ENCODE peak calls at places on chromosomes 12 and 14, in six cellular contexts. One of them, this sample, is unnamed.

GRCh38 chr12:25557830-25558436 is 4.8 kb upstream of the LMNTD1 start:
- DNase-seq in Daoy: peak; percentile 25
- DNase-seq in HCT116: peak; percentile 54
- DNase-seq in Calu3: peak; percentile 37
- DNase-seq in HT1080: peak; percentile 36
- DNase-seq in stimulated activated CD4-positive, alpha-beta T cell treated with anti-CD3 and anti-CD28 coated beads, Interleukin-15, amount 100 ng/mL, for 48 hours: peak; percentile 10
- DNase-seq in this sample: no peak

GRCh38 chr14:51310453-51311074 is 70.5 kb downstream of the TMX1 start:
- DNase-seq in stimulated activated CD4-positive, alpha-beta T cell treated with anti-CD3 and anti-CD28 coated beads, Interleukin-15, amount 100 ng/mL, for 48 hours: no peak
- DNase-seq in Calu3: no peak
- DNase-seq in Daoy: peak; percentile 49
- DNase-seq in HCT116: no peak
- DNase-seq in HT1080: peak; percentile 38
- DNase-seq in this sample: no peak

GRCh38 chr12:68367903-68368302 is 35.7 kb upstream of the MDM1 start:
- DNase-seq in HCT116: no peak
- DNase-seq in stimulated activated CD4-positive, alpha-beta T cell treated with anti-CD3 and anti-CD28 coated beads, Interleukin-15, amount 100 ng/mL, for 48 hours: no peak
- DNase-seq in Daoy: no peak
- DNase-seq in HT1080: peak; percentile 18
- DNase-seq in Calu3: no peak
- DNase-seq in this sample: no peak

GRCh38 chr14:68762944-68763831 is 29.7 kb downstream of the ZFP36L1 start:
- DNase-seq in Calu3: no peak
- DNase-seq in stimulated activated CD4-positive, alpha-beta T cell treated with anti-CD3 and anti-CD28 coated beads, Interleukin-15, amount 100 ng/mL, for 48 hours: no peak
- DNase-seq in HCT116: no peak
- DNase-seq in Daoy: peak; percentile 77
- DNase-seq in HT1080: no peak
- DNase-seq in this sample: no peak

GRCh38 chr14:68519788-68520187 is 273.1 kb downstream of the ZFP36L1 start:
- DNase-seq in stimulated activated CD4-positive, alpha-beta T cell treated with anti-CD3 and anti-CD28 coated beads, Interleukin-15, amount 100 ng/mL, for 48 hours: no peak
- DNase-seq in HT1080: no peak
- DNase-seq in Daoy: no peak
- DNase-seq in Calu3: no peak
- DNase-seq in HCT116: no peak
- DNase-seq in this sample: no peak

GRCh38 chr14:103014466-103015319 is 42.7 kb downstream of the CDC42BPB start:
- DNase-seq in stimulated activated CD4-positive, alpha-beta T cell treated with anti-CD3 and anti-CD28 coated beads, Interleukin-15, amount 100 ng/mL, for 48 hours: no peak
- DNase-seq in Calu3: no peak
- DNase-seq in HCT116: no peak
- DNase-seq in Daoy: peak; percentile 61
- DNase-seq in HT1080: peak; percentile 42
- DNase-seq in this sample: no peak

GRCh38 chr12:57299514-57300016 is 48.6 kb upstream of the STAC3 start:
- DNase-seq in HCT116: no peak
- DNase-seq in Calu3: no peak
- DNase-seq in Daoy: no peak
- DNase-seq in HT1080: no peak
- DNase-seq in stimulated activated CD4-positive, alpha-beta T cell treated with anti-CD3 and anti-CD28 coated beads, Interleukin-15, amount 100 ng/mL, for 48 hours: no peak
- DNase-seq in this sample: no peak

GRCh38 chr12:49867580-49868341 is 24.9 kb upstream of the BCDIN3D start:
- DNase-seq in Calu3: peak; percentile 30
- DNase-seq in stimulated activated CD4-positive, alpha-beta T cell treated with anti-CD3 and anti-CD28 coated beads, Interleukin-15, amount 100 ng/mL, for 48 hours: no peak
- DNase-seq in Daoy: no peak
- DNase-seq in HCT116: no peak
- DNase-seq in HT1080: no peak
- DNase-seq in this sample: no peak

GRCh38 chr14:74983343-74983742 is 19.4 kb upstream of the EIF2B2 start:
- DNase-seq in stimulated activated CD4-positive, alpha-beta T cell treated with anti-CD3 and anti-CD28 coated beads, Interleukin-15, amount 100 ng/mL, for 48 hours: no peak
- DNase-seq in Daoy: no peak
- DNase-seq in HT1080: no peak
- DNase-seq in HCT116: no peak
- DNase-seq in Calu3: no peak
- DNase-seq in this sample: no peak

GRCh38 chr12:119682635-119683340 is 14.9 kb downstream of the PRKAB1 start:
- DNase-seq in Calu3: no peak
- DNase-seq in HT1080: no peak
- DNase-seq in Daoy: no peak
- DNase-seq in stimulated activated CD4-positive, alpha-beta T cell treated with anti-CD3 and anti-CD28 coated beads, Interleukin-15, amount 100 ng/mL, for 48 hours: no peak
- DNase-seq in HCT116: no peak
- DNase-seq in this sample: no peak

GRCh38 chr14:93051600-93052546 is 63.9 kb downstream of the ITPK1 start:
- DNase-seq in stimulated activated CD4-positive, alpha-beta T cell treated with anti-CD3 and anti-CD28 coated beads, Interleukin-15, amount 100 ng/mL, for 48 hours: no peak
- DNase-seq in HT1080: no peak
- DNase-seq in Calu3: no peak
- DNase-seq in HCT116: no peak
- DNase-seq in Daoy: no peak
- DNase-seq in this sample: no peak

GRCh38 chr12:53949631-53950440 is 4.9 kb upstream of the HOXC12 start:
- DNase-seq in HT1080: no peak
- DNase-seq in Daoy: no peak
- DNase-seq in HCT116: no peak
- DNase-seq in stimulated activated CD4-positive, alpha-beta T cell treated with anti-CD3 and anti-CD28 coated beads, Interleukin-15, amount 100 ng/mL, for 48 hours: no peak
- DNase-seq in Calu3: no peak
- DNase-seq in this sample: no peak

GRCh38 chr12:128786741-128787391 is 36.9 kb downstream of the SLC15A4 start:
- DNase-seq in HCT116: no peak
- DNase-seq in HT1080: no peak
- DNase-seq in Calu3: no peak
- DNase-seq in Daoy: no peak
- DNase-seq in stimulated activated CD4-positive, alpha-beta T cell treated with anti-CD3 and anti-CD28 coated beads, Interleukin-15, amount 100 ng/mL, for 48 hours: no peak
- DNase-seq in this sample: no peak

GRCh38 chr14:33916663-33917565 is 34.0 kb downstream of the EGLN3 start:
- DNase-seq in stimulated activated CD4-positive, alpha-beta T cell treated with anti-CD3 and anti-CD28 coated beads, Interleukin-15, amount 100 ng/mL, for 48 hours: no peak
- DNase-seq in HT1080: peak; percentile 35
- DNase-seq in Daoy: peak; percentile 77
- DNase-seq in HCT116: no peak
- DNase-seq in Calu3: no peak
- DNase-seq in this sample: no peak

GRCh38 chr12:77166711-77167110 is 101.3 kb upstream of the E2F7 start:
- DNase-seq in HT1080: peak; percentile 10
- DNase-seq in Daoy: no peak
- DNase-seq in Calu3: no peak
- DNase-seq in stimulated activated CD4-positive, alpha-beta T cell treated with anti-CD3 and anti-CD28 coated beads, Interleukin-15, amount 100 ng/mL, for 48 hours: no peak
- DNase-seq in HCT116: no peak
- DNase-seq in this sample: no peak

GRCh38 chr12:131690320-131690719 is 20.6 kb upstream of the SFSWAP start:
- DNase-seq in HT1080: no peak
- DNase-seq in Calu3: no peak
- DNase-seq in Daoy: no peak
- DNase-seq in HCT116: no peak
- DNase-seq in stimulated activated CD4-positive, alpha-beta T cell treated with anti-CD3 and anti-CD28 coated beads, Interleukin-15, amount 100 ng/mL, for 48 hours: no peak
- DNase-seq in this sample: no peak

GRCh38 chr14:100039903-100040302 is 25.3 kb upstream of the EVL start:
- DNase-seq in Daoy: no peak
- DNase-seq in HT1080: no peak
- DNase-seq in Calu3: no peak
- DNase-seq in HCT116: no peak
- DNase-seq in stimulated activated CD4-positive, alpha-beta T cell treated with anti-CD3 and anti-CD28 coated beads, Interleukin-15, amount 100 ng/mL, for 48 hours: no peak
- DNase-seq in this sample: no peak

GRCh38 chr12:89245090-89245489 is 107.2 kb downstream of the DUSP6 start:
- DNase-seq in Calu3: no peak
- DNase-seq in HCT116: no peak
- DNase-seq in HT1080: no peak
- DNase-seq in stimulated activated CD4-positive, alpha-beta T cell treated with anti-CD3 and anti-CD28 coated beads, Interleukin-15, amount 100 ng/mL, for 48 hours: no peak
- DNase-seq in Daoy: no peak
- DNase-seq in this sample: peak; percentile 6

GRCh38 chr12:78229491-78230209 is 399.0 kb downstream of the NAV3 start:
- DNase-seq in stimulated activated CD4-positive, alpha-beta T cell treated with anti-CD3 and anti-CD28 coated beads, Interleukin-15, amount 100 ng/mL, for 48 hours: peak; percentile 2
- DNase-seq in Daoy: peak; percentile 51
- DNase-seq in Calu3: peak; percentile 59
- DNase-seq in HT1080: peak; percentile 38
- DNase-seq in HCT116: peak; percentile 44
- DNase-seq in this sample: no peak

GRCh38 chr12:119592232-119592631 is 1.3 kb upstream of the TMEM233 start:
- DNase-seq in stimulated activated CD4-positive, alpha-beta T cell treated with anti-CD3 and anti-CD28 coated beads, Interleukin-15, amount 100 ng/mL, for 48 hours: no peak
- DNase-seq in HCT116: no peak
- DNase-seq in HT1080: no peak
- DNase-seq in Daoy: peak; percentile 55
- DNase-seq in Calu3: no peak
- DNase-seq in this sample: no peak

GRCh38 chr12:64730585-64730964 is 28.6 kb downstream of the GNS start:
- DNase-seq in Calu3: no peak
- DNase-seq in Daoy: no peak
- DNase-seq in HCT116: no peak
- DNase-seq in HT1080: no peak
- DNase-seq in stimulated activated CD4-positive, alpha-beta T cell treated with anti-CD3 and anti-CD28 coated beads, Interleukin-15, amount 100 ng/mL, for 48 hours: no peak
- DNase-seq in this sample: no peak

GRCh38 chr14:87250992-87251391 is 742.0 kb downstream of the GALC start:
- DNase-seq in Daoy: no peak
- DNase-seq in HT1080: no peak
- DNase-seq in HCT116: no peak
- DNase-seq in stimulated activated CD4-positive, alpha-beta T cell treated with anti-CD3 and anti-CD28 coated beads, Interleukin-15, amount 100 ng/mL, for 48 hours: no peak
- DNase-seq in Calu3: no peak
- DNase-seq in this sample: no peak

GRCh38 chr12:116346222-116346621 is 68.7 kb upstream of the MED13L start:
- DNase-seq in HT1080: no peak
- DNase-seq in Daoy: peak; percentile 52
- DNase-seq in stimulated activated CD4-positive, alpha-beta T cell treated with anti-CD3 and anti-CD28 coated beads, Interleukin-15, amount 100 ng/mL, for 48 hours: no peak
- DNase-seq in Calu3: no peak
- DNase-seq in HCT116: no peak
- DNase-seq in this sample: no peak

GRCh38 chr12:58424735-58425379 is 483.5 kb downstream of the ATP23 start:
- DNase-seq in stimulated activated CD4-positive, alpha-beta T cell treated with anti-CD3 and anti-CD28 coated beads, Interleukin-15, amount 100 ng/mL, for 48 hours: no peak
- DNase-seq in Daoy: no peak
- DNase-seq in HCT116: no peak
- DNase-seq in HT1080: no peak
- DNase-seq in Calu3: no peak
- DNase-seq in this sample: no peak

GRCh38 chr14:91945776-91946305 is 1.7 kb downstream of the FBLN5 start:
- DNase-seq in HT1080: no peak
- DNase-seq in Calu3: no peak
- DNase-seq in HCT116: no peak
- DNase-seq in Daoy: no peak
- DNase-seq in stimulated activated CD4-positive, alpha-beta T cell treated with anti-CD3 and anti-CD28 coated beads, Interleukin-15, amount 100 ng/mL, for 48 hours: no peak
- DNase-seq in this sample: no peak

GRCh38 chr14:49969961-49970360 is 77.1 kb downstream of the ARF6 start:
- DNase-seq in HT1080: no peak
- DNase-seq in Daoy: no peak
- DNase-seq in HCT116: no peak
- DNase-seq in stimulated activated CD4-positive, alpha-beta T cell treated with anti-CD3 and anti-CD28 coated beads, Interleukin-15, amount 100 ng/mL, for 48 hours: no peak
- DNase-seq in Calu3: no peak
- DNase-seq in this sample: no peak

GRCh38 chr12:50401383-50402155 is 884 bp downstream of the LARP4 start:
- DNase-seq in HT1080: no peak
- DNase-seq in Calu3: no peak
- DNase-seq in Daoy: no peak
- DNase-seq in HCT116: no peak
- DNase-seq in stimulated activated CD4-positive, alpha-beta T cell treated with anti-CD3 and anti-CD28 coated beads, Interleukin-15, amount 100 ng/mL, for 48 hours: no peak
- DNase-seq in this sample: no peak

GRCh38 chr14:101791919-101792572 is 30.5 kb downstream of the PPP2R5C start:
- DNase-seq in stimulated activated CD4-positive, alpha-beta T cell treated with anti-CD3 and anti-CD28 coated beads, Interleukin-15, amount 100 ng/mL, for 48 hours: no peak
- DNase-seq in Daoy: peak; percentile 72
- DNase-seq in HT1080: peak; percentile 34
- DNase-seq in Calu3: no peak
- DNase-seq in HCT116: no peak
- DNase-seq in this sample: no peak